ENCODE peak calls at places on chromosomes 12 and 14, in eight cellular contexts. E is activated gamma-delta T cell treated with Interleukin-2 at 50 U/mL for 16 hours, Z is T-helper 1 cell, U is heart right ventricle, N is cardiac muscle cell, D is ecto neural progenitor cell, Q is neural crest cell, X is substantia nigra. S is an unnamed sample.
A peak's percentile ranks its signal among the peaks of the same experiment; 100 is the strongest.

GRCh38 chr12:22047495-22047894 is 1.5 kb downstream of the CMAS start:
- DNase-seq in E (no peak), Z (no peak), U (no peak), N (no peak), D (no peak), Q (no peak), X (no peak), S (no peak)

GRCh38 chr14:99891266-99891665 is 98.1 kb downstream of the EML1 start:
- DNase-seq in E (no peak), Z (no peak), U (no peak), N (no peak), D (no peak), Q (no peak), X (no peak), S (no peak)

GRCh38 chr12:56257491-56258067 is 605 bp downstream of the ANKRD52 start:
- DNase-seq in E (no peak), Z (no peak), U (no peak), N (peak; percentile 21), D (peak; percentile 77), Q (peak; percentile 38), X (no peak), S (no peak)

GRCh38 chr12:121331268-121331667 is 20.9 kb downstream of the ANAPC5 start:
- DNase-seq in E (no peak), Z (no peak), U (no peak), N (no peak), D (no peak), Q (no peak), X (no peak), S (no peak)

GRCh38 chr12:55899035-55899434 is 28.7 kb downstream of the PYM1 start:
- DNase-seq in E (no peak), Z (no peak), U (no peak), N (peak; percentile 58), D (no peak), Q (no peak), X (no peak), S (no peak)

GRCh38 chr12:132470417-132470816 is 19.5 kb upstream of the FBRSL1 start:
- DNase-seq in E (no peak), Z (no peak), U (no peak), N (no peak), D (no peak), Q (no peak), X (no peak), S (no peak)

GRCh38 chr12:50394469-50395029 is 1.9 kb downstream of the FAM186A start:
- DNase-seq in E (no peak), Z (no peak), U (no peak), N (peak; percentile 39), D (no peak), Q (no peak), X (no peak), S (no peak)

GRCh38 chr12:83461326-83461985 is 774.8 kb downstream of the TMTC2 start:
- DNase-seq in E (no peak), Z (no peak), U (no peak), N (no peak), D (no peak), Q (no peak), X (no peak), S (no peak)

GRCh38 chr12:58804749-58805148 is 115.6 kb downstream of the LRIG3 start:
- DNase-seq in E (no peak), Z (no peak), U (no peak), N (no peak), D (no peak), Q (no peak), X (no peak), S (no peak)

GRCh38 chr14:100285021-100285912 is 21.0 kb downstream of the SLC25A29 start:
- DNase-seq in E (peak; percentile 74), Z (peak; percentile 68), U (peak; percentile 82), N (peak; percentile 64), D (peak; percentile 89), Q (peak; percentile 74), X (peak; percentile 56), S (peak; percentile 41)

GRCh38 chr12:80068173-80068572 is 31.2 kb upstream of the OTOGL start:
- DNase-seq in E (no peak), Z (no peak), U (no peak), N (no peak), D (peak; percentile 56), Q (no peak), X (no peak), S (no peak)

GRCh38 chr14:50038398-50039119 is 77.8 kb downstream of the VCPKMT start:
- DNase-seq in E (no peak), Z (no peak), U (no peak), N (peak; percentile 71), D (no peak), Q (no peak), X (no peak), S (no peak)

GRCh38 chr14:76936483-76936882 is 92.0 kb downstream of the IRF2BPL start:
- DNase-seq in E (no peak), Z (no peak), U (peak; percentile 63), N (peak; percentile 66), D (no peak), Q (no peak), X (no peak), S (no peak)

GRCh38 chr12:76539727-76540126 is 19.8 kb downstream of the OSBPL8 start:
- DNase-seq in E (no peak), Z (no peak), U (no peak), N (no peak), D (no peak), Q (no peak), X (no peak), S (no peak)

GRCh38 chr14:22802860-22803562 is 12.2 kb downstream of the SLC7A7 start:
- DNase-seq in E (no peak), Z (no peak), U (no peak), N (no peak), D (no peak), Q (no peak), X (no peak), S (no peak)

GRCh38 chr12:11162494-11162893 is 8.5 kb upstream of the SMIM10L1 start:
- DNase-seq in E (no peak), Z (no peak), U (no peak), N (no peak), D (no peak), Q (no peak), X (no peak), S (no peak)

S was measured in hippocampal formation.